ENCODE peak calls at places on chromosome 12, in nine cellular contexts. H is tibial nerve, Y is cardiac fibroblast, I is choroid plexus epithelial cell, X is fibroblast of pulmonary artery, B is OCI-LY7, K is AG09309, C is neural progenitor cell, Q is GM12865. D is an unnamed sample.

GRCh38 chr12:14664434-14665023 is 31.9 kb downstream of the GUCY2C start:
- DNase-seq in Y (peak), K (peak), C (no peak), H (peak), Q (peak), X (peak), B (peak), I (peak), D (peak)

GRCh38 chr12:59717436-59717835 is 121.6 kb downstream of the SLC16A7 start:
- DNase-seq in K (no peak), H (no peak), X (no peak), I (no peak), C (no peak), Y (no peak), Q (no peak), B (no peak), D (no peak)

GRCh38 chr12:40031965-40032364 is 73.9 kb downstream of the SLC2A13 start:
- DNase-seq in Q (no peak), I (peak), C (peak), X (no peak), Y (peak), H (no peak), B (no peak), K (no peak), D (no peak)

GRCh38 chr12:113467154-113467513 is 4.5 kb downstream of the LHX5 start:
- DNase-seq in X (no peak), H (no peak), Y (no peak), C (no peak), B (no peak), Q (no peak), K (no peak), I (no peak), D (no peak)

GRCh38 chr12:77064891-77065360 is 443 bp downstream of the E2F7 start:
- DNase-seq in H (no peak), I (no peak), K (no peak), C (peak), B (peak), Q (no peak), X (no peak), Y (peak), D (no peak)

GRCh38 chr12:12467701-12468218 is 94.9 kb downstream of the DUSP16 start:
- DNase-seq in B (no peak), I (peak), X (no peak), K (no peak), C (no peak), Y (no peak), Q (no peak), H (no peak), D (no peak)

GRCh38 chr12:120100630-120101029 is 15.9 kb downstream of the RAB35 start:
- DNase-seq in C (no peak), I (no peak), B (no peak), Q (no peak), K (no peak), X (peak), H (peak), Y (peak), D (peak)

GRCh38 chr12:114339626-114340025 is 66.3 kb downstream of the TBX5 start:
- DNase-seq in Y (peak), Q (no peak), C (no peak), X (peak), B (no peak), H (no peak), K (peak), I (no peak), D (no peak)

GRCh38 chr12:63955831-63956685 is 111.6 kb downstream of the SRGAP1 start:
- DNase-seq in Q (peak), I (peak), K (no peak), C (no peak), H (peak), Y (peak), X (peak), B (no peak), D (no peak)

GRCh38 chr12:130137141-130138018 is 24.9 kb upstream of the FZD10 start:
- DNase-seq in Y (no peak), K (no peak), C (peak), B (no peak), Q (no peak), X (no peak), H (no peak), I (no peak), D (no peak)

GRCh38 chr12:13941258-13942249 is 39.8 kb downstream of the GRIN2B start:
- DNase-seq in Q (peak), C (peak), Y (peak), B (peak), H (peak), X (peak), K (no peak), I (peak), D (peak)

GRCh38 chr12:58503731-58504520 is 416.4 kb downstream of the LRIG3 start:
- DNase-seq in B (no peak), Q (no peak), Y (peak), H (no peak), C (no peak), X (peak), K (no peak), I (peak), D (no peak)

GRCh38 chr12:127785535-127785934 is 481.4 kb upstream of the TMEM132C start:
- DNase-seq in K (peak), I (peak), H (no peak), B (no peak), C (no peak), Y (peak), Q (no peak), X (no peak), D (peak)

GRCh38 chr12:76265424-76266180 is 82.6 kb downstream of the BBS10 start:
- DNase-seq in X (no peak), K (no peak), Y (peak), I (no peak), C (no peak), B (no peak), H (no peak), Q (no peak), D (no peak)

GRCh38 chr12:127126260-127126628 is 1140.7 kb upstream of the TMEM132C start:
- DNase-seq in Q (no peak), I (no peak), C (no peak), B (no peak), K (no peak), Y (no peak), H (no peak), X (no peak), D (no peak)

GRCh38 chr12:108721824-108722223 is 9.5 kb downstream of the CORO1C start:
- DNase-seq in B (no peak), X (no peak), K (no peak), C (no peak), Q (no peak), I (no peak), H (no peak), Y (peak), D (no peak)

GRCh38 chr12:108722463-108722862 is 8.9 kb downstream of the CORO1C start:
- DNase-seq in K (no peak), Y (peak), I (no peak), B (no peak), C (no peak), H (no peak), X (no peak), Q (no peak), D (no peak)

GRCh38 chr12:108724054-108724889 is 7.0 kb downstream of the CORO1C start:
- DNase-seq in H (peak), B (peak), X (peak), I (peak), Y (peak), K (no peak), C (no peak), Q (peak), D (no peak)

GRCh38 chr12:108724890-108725151 is 6.5 kb downstream of the CORO1C start:
- DNase-seq in I (no peak), K (no peak), B (no peak), Y (no peak), Q (no peak), H (no peak), C (no peak), X (no peak), D (no peak)

GRCh38 chr12:108722992-108723766 is 8.1 kb downstream of the CORO1C start:
- DNase-seq in X (peak), C (no peak), Y (peak), B (no peak), Q (peak), H (peak), K (peak), I (peak), D (peak)
- H3K4me3 ChIP-seq in X (no peak), C (no peak), Y (no peak), B (no peak), Q (no peak), H (no peak), K (no peak), I (no peak), D (no peak)

GRCh38 chr12:20646239-20646827 is 48.8 kb upstream of the SLCO1C1 start:
- DNase-seq in I (peak), X (peak), H (peak), B (peak), K (peak), C (peak), Y (peak), Q (peak), D (no peak)
- TF ChIP-seq CTCF in I (peak), X (peak), H (peak), B (peak), K (peak), C (peak), Y (peak), Q (peak), D (peak)

DNA sequence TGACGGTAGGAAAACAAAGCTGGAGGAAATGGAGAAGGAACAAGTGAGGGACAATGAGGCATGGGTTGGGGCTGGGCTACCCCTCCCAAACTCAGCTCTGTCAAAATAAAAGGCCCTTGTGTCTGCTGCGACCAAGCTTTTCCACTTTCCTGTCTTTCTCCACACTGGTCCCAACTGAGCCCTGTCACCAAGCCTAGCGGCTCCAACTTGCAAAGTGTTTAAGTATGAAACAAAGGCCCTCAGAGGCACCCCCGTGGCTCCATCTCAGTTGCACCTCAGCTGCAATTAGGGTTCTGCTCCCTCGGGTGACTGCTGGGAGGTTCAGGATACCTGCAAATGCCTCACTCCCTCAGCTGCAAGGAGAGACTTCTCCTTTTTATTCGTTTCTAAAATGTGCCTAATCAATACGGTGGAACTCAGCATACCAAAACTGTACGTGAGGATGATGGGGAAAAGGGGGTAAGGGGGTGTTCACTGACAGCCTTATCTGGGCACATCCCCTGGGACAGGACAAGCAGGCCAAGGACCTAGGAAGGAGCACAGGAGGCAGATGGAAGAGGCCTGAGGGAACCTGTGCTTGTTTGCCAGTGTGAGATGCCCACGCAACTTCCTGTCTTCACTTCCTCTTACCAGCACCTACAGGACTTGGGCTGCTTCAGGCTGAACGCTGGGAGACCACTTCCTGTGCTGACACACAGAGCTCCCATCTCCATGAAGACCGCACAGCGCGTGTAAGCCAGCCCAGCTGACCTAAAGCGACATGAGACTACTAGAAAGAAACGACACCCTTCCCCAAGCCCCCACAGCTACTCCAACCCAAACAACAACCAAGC is 8.9 kb downstream of the VAMP1 start:
- DNase-seq in Q (peak), X (no peak), B (peak), I (no peak), Y (no peak), K (no peak), H (peak), C (no peak), D (no peak)
- H3K4me3 ChIP-seq in Q (peak), X (no peak), B (peak), I (no peak), Y (no peak), K (no peak), H (no peak), C (no peak), D (no peak)

DNA sequence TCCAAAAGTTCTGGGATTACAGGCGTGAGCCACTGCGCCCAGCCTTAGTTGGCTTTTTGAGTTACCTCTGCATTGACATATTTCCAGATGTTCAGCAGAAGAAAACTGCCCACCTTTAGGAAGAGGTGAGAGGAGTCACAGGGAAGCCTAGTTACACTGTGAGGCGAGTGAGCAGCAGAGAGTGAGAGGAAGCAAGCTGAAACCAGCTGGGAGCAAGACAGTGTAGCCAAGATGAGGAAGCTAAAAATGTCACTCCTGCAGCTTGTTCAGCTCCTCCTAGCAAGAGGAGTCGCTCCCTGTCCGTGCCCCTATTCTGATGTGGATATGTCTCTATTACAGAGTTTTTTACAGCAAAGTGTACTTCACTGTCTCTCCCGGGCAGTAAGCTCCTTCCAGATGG is 127.6 kb downstream of the GXYLT1 start:
- DNase-seq in X (no peak), H (no peak), Y (no peak), B (peak), K (no peak), I (no peak), C (no peak), Q (peak), D (no peak)
- TF ChIP-seq CTCF in X (no peak), H (no peak), Y (no peak), B (no peak), K (no peak), I (no peak), C (no peak), Q (no peak), D (no peak)

DNA sequence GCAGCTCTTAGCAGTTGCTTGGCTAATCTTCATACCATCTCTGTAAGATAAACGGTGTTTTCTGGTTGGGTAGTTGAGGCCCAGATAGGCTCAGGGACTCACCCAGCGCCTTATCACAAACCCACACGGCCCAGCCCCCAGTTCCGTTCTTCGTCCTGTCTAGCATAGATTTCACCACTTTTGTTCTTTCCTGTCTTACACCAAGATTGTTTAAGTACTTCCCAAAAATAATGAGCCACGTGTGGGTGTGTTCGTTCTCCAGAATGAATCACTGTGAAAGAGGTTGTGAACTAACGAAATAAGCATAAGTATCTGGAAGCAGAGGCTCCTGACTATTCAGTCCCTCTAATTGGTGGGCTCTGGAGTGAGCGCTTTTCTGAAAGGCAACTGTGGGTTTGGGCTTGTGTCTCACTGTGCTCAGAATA is 21.4 kb downstream of the ACVR1B start:
- DNase-seq in Q (no peak), I (peak), Y (peak), C (no peak), H (peak), X (peak), B (no peak), K (peak), D (peak)
- H3K4me3 ChIP-seq in Q (no peak), I (no peak), Y (no peak), C (no peak), H (no peak), X (no peak), B (no peak), K (no peak), D (no peak)

GRCh38 chr12:119020377-119021360 is 39.3 kb downstream of the SRRM4 start:
- DNase-seq in X (no peak), K (no peak), H (no peak), C (peak), B (peak), Y (no peak), Q (peak), I (no peak), D (no peak)
- TF ChIP-seq CTCF in X (no peak), K (no peak), H (no peak), C (peak), B (peak), Y (peak), Q (peak), I (no peak), D (peak)

GRCh38 chr12:75000120-75000519 is 209.5 kb downstream of the KCNC2 start:
- DNase-seq in C (no peak), X (no peak), H (no peak), K (no peak), B (no peak), Y (no peak), Q (no peak), I (no peak), D (no peak)

GRCh38 chr12:74999474-74999873 is 210.2 kb downstream of the KCNC2 start:
- DNase-seq in Q (no peak), X (no peak), H (no peak), B (no peak), C (no peak), I (no peak), Y (no peak), K (no peak), D (no peak)
- H3K4me3 ChIP-seq in Q (no peak), X (no peak), H (no peak), B (no peak), C (no peak), I (no peak), Y (no peak), K (no peak), D (no peak)

DNA sequence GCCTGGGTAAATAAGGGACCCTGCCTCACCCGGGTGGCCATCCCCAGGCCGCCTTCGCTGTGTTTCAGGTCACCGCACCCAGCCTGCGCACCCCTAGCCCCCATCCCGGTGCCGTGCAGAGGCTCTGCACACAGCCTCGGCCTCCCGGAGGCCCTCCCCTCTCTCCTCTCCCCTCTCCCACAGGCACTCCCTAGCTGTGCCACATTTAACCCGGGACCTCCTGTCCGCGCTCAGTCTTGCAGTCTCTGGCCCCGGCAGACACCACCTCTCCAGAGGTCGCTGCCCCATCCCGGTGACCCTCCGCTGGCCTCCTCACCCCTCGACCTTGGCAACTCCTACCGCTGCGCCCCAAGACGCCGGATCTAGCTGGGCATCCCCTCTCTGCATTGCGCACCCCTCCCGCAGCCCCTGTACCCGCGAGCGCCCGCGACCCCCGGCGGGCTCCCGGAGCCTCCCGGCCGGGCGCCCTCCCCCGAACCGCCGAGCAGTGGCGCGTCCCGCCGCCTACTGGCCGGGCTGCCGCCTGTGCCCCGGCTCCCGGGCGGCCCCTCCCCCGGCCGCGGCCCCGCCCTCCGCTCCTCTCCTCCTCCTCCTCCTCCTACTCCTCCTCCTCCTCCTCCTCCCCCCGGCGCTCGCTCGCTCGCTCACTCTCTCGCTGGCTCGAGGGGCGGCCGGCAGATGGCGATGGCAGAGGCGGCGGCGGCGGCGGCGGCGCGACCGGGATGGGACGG is 120.7 kb downstream of the AACS start:
- DNase-seq in X (peak), I (peak), H (no peak), B (peak), K (peak), Q (peak), C (peak), Y (peak), D (no peak)
- TF ChIP-seq CTCF in X (no peak), I (peak), H (peak), B (peak), K (no peak), Q (no peak), C (peak), Y (no peak), D (peak)